ENCODE peak calls at places on chromosome 22, in seven cellular contexts. One of them, this sample, is unnamed.

GRCh38 chr22:46274381-46274780 is 6.6 kb downstream of the TTC38 start:
- DNase-seq in pancreas: no peak
- DNase-seq in AG04449: no peak
- DNase-seq in AG10803: no peak
- DNase-seq in left ventricle myocardium inferior: no peak
- DNase-seq in epithelial cell of esophagus: no peak
- DNase-seq in transverse colon: no peak
- DNase-seq in this sample: no peak

GRCh38 chr22:43288378-43288777 is 54.8 kb downstream of the SCUBE1 start:
- DNase-seq in pancreas: no peak
- DNase-seq in AG04449: no peak
- DNase-seq in AG10803: no peak
- DNase-seq in left ventricle myocardium inferior: no peak
- DNase-seq in epithelial cell of esophagus: no peak
- DNase-seq in transverse colon: no peak
- DNase-seq in this sample: no peak

GRCh38 chr22:32558681-32559355 is 84.2 kb downstream of the FBXO7 start:
- DNase-seq in pancreas: no peak
- DNase-seq in AG04449: no peak
- DNase-seq in AG10803: peak
- DNase-seq in left ventricle myocardium inferior: peak
- DNase-seq in epithelial cell of esophagus: peak
- DNase-seq in transverse colon: peak
- DNase-seq in this sample: peak

GRCh38 chr22:47172771-47173534 is 410.5 kb downstream of the TBC1D22A start:
- DNase-seq in pancreas: no peak
- DNase-seq in AG04449: no peak
- DNase-seq in AG10803: no peak
- DNase-seq in left ventricle myocardium inferior: no peak
- DNase-seq in epithelial cell of esophagus: no peak
- DNase-seq in transverse colon: peak
- DNase-seq in this sample: no peak

GRCh38 chr22:49323751-49324415 is 503.8 kb downstream of the BRD1 start:
- DNase-seq in pancreas: no peak
- DNase-seq in AG04449: no peak
- DNase-seq in AG10803: no peak
- DNase-seq in left ventricle myocardium inferior: no peak
- DNase-seq in epithelial cell of esophagus: no peak
- DNase-seq in transverse colon: no peak
- DNase-seq in this sample: no peak

GRCh38 chr22:27918351-27919221 is 470 bp downstream of the PITPNB start:
- DNase-seq in pancreas: peak
- DNase-seq in AG04449: no peak
- DNase-seq in AG10803: peak
- DNase-seq in left ventricle myocardium inferior: peak
- DNase-seq in epithelial cell of esophagus: peak
- DNase-seq in transverse colon: peak
- DNase-seq in this sample: peak

GRCh38 chr22:32904044-32904443 is 102.5 kb downstream of the TIMP3 start:
- DNase-seq in pancreas: no peak
- DNase-seq in AG04449: no peak
- DNase-seq in AG10803: peak
- DNase-seq in left ventricle myocardium inferior: no peak
- DNase-seq in epithelial cell of esophagus: peak
- DNase-seq in transverse colon: peak
- DNase-seq in this sample: no peak

GRCh38 chr22:19406281-19406811 is 25.2 kb downstream of the HIRA start:
- DNase-seq in pancreas: no peak
- DNase-seq in AG04449: no peak
- DNase-seq in AG10803: no peak
- DNase-seq in left ventricle myocardium inferior: no peak
- DNase-seq in epithelial cell of esophagus: no peak
- DNase-seq in transverse colon: no peak
- DNase-seq in this sample: no peak

GRCh38 chr22:46031965-46032851 is 55.2 kb upstream of the WNT7B start:
- DNase-seq in pancreas: peak
- DNase-seq in AG04449: no peak
- DNase-seq in AG10803: no peak
- DNase-seq in left ventricle myocardium inferior: peak
- DNase-seq in epithelial cell of esophagus: no peak
- DNase-seq in transverse colon: no peak
- DNase-seq in this sample: no peak

GRCh38 chr22:29070490-29070889 is 2.3 kb upstream of the KREMEN1 start:
- DNase-seq in pancreas: no peak
- DNase-seq in AG04449: no peak
- DNase-seq in AG10803: no peak
- DNase-seq in left ventricle myocardium inferior: no peak
- DNase-seq in epithelial cell of esophagus: no peak
- DNase-seq in transverse colon: no peak
- DNase-seq in this sample: no peak
- H3K4me3 ChIP-seq in pancreas: no peak
- H3K4me3 ChIP-seq in AG04449: no peak
- H3K4me3 ChIP-seq in AG10803: no peak
- H3K4me3 ChIP-seq in left ventricle myocardium inferior: no peak
- H3K4me3 ChIP-seq in epithelial cell of esophagus: no peak
- H3K4me3 ChIP-seq in transverse colon: no peak
- H3K4me3 ChIP-seq in this sample: no peak

DNA sequence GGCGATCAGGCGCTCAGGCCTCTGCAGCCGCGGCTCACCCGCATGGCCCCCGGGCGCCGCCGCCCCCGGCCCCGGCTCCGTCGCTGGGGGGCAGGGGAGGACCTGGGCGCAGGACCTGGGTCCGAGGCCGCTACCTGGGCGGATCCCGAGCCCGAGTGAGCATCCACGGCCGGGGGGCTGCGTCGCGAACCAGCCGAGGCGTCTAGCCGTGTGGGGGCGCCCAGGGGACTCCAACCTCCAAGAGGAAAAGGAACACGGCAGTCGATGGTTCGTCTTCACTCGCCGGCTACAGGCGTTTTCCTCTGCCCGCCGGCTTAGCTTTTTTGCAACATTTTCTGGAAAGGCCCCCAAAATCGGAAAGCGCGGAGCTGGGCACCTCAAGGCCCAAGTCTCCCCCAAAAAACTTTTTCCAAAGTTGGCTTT is 698 bp downstream of the PDGFB start:
- DNase-seq in pancreas: no peak
- DNase-seq in AG04449: no peak
- DNase-seq in AG10803: no peak
- DNase-seq in left ventricle myocardium inferior: no peak
- DNase-seq in epithelial cell of esophagus: peak
- DNase-seq in transverse colon: no peak
- DNase-seq in this sample: no peak
- TF ChIP-seq CTCF in pancreas: no peak
- TF ChIP-seq CTCF in AG04449: no peak
- TF ChIP-seq CTCF in AG10803: no peak
- TF ChIP-seq CTCF in left ventricle myocardium inferior: no peak
- TF ChIP-seq CTCF in epithelial cell of esophagus: no peak
- TF ChIP-seq CTCF in transverse colon: no peak
- TF ChIP-seq CTCF in this sample: no peak

GRCh38 chr22:39556970-39557811 is 13.4 kb upstream of the CACNA1I start:
- DNase-seq in pancreas: no peak
- DNase-seq in AG04449: no peak
- DNase-seq in AG10803: no peak
- DNase-seq in left ventricle myocardium inferior: no peak
- DNase-seq in epithelial cell of esophagus: peak
- DNase-seq in transverse colon: no peak
- DNase-seq in this sample: peak
- H3K4me3 ChIP-seq in pancreas: no peak
- H3K4me3 ChIP-seq in AG04449: no peak
- H3K4me3 ChIP-seq in AG10803: no peak
- H3K4me3 ChIP-seq in left ventricle myocardium inferior: peak
- H3K4me3 ChIP-seq in epithelial cell of esophagus: no peak
- H3K4me3 ChIP-seq in transverse colon: peak
- H3K4me3 ChIP-seq in this sample: no peak

DNA sequence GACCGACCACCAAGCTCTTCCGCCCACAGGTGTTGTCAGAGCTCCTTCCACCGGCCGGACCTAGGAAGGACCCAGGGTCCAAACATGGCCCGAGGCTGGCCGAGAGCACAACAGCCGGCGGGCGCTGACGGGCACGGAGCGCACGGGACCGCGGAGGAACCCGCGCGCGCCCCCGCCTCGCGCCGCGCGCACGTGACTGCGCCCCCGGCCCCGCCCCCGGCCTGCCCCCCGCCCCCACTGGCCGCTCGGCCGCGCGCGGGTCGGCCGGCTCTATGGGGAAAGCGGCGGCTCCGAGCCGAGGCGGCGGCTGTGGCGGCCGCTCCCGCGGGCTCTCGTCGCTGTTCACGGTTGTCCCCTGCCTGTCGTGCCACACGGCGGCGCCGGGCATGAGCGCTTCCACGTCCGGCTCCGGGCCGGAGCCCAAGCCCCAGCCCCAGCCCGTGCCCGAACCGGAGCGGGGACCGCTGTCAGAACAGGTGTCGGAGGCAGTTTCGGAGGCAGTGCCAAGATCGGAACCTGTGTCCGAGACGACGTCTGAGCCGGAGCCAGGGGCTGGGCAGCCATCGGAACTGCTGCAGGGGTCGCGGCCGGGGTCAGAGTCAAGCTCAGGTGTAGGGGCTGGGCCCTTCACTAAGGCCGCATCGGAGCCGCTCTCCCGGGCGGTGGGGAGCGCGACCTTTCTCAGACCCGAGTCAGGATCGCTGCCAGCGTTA is at the start of gene OSBP2:
- DNase-seq in pancreas: peak
- DNase-seq in AG04449: no peak
- DNase-seq in AG10803: no peak
- DNase-seq in left ventricle myocardium inferior: peak
- DNase-seq in epithelial cell of esophagus: peak
- DNase-seq in transverse colon: peak
- DNase-seq in this sample: peak
- TF ChIP-seq CTCF in pancreas: no peak
- TF ChIP-seq CTCF in AG04449: no peak
- TF ChIP-seq CTCF in AG10803: peak
- TF ChIP-seq CTCF in left ventricle myocardium inferior: peak
- TF ChIP-seq CTCF in epithelial cell of esophagus: no peak
- TF ChIP-seq CTCF in transverse colon: no peak
- TF ChIP-seq CTCF in this sample: no peak

GRCh38 chr22:42243802-42244060 is 26.7 kb downstream of the TCF20 start:
- DNase-seq in pancreas: no peak
- DNase-seq in AG04449: no peak
- DNase-seq in AG10803: no peak
- DNase-seq in left ventricle myocardium inferior: no peak
- DNase-seq in epithelial cell of esophagus: no peak
- DNase-seq in transverse colon: no peak
- DNase-seq in this sample: no peak
- H3K4me3 ChIP-seq in pancreas: no peak
- H3K4me3 ChIP-seq in AG04449: no peak
- H3K4me3 ChIP-seq in AG10803: no peak
- H3K4me3 ChIP-seq in left ventricle myocardium inferior: no peak
- H3K4me3 ChIP-seq in epithelial cell of esophagus: no peak
- H3K4me3 ChIP-seq in transverse colon: no peak
- H3K4me3 ChIP-seq in this sample: no peak

GRCh38 chr22:44668190-44668885 is 33.7 kb upstream of the PRR5 start:
- DNase-seq in pancreas: no peak
- DNase-seq in AG04449: no peak
- DNase-seq in AG10803: no peak
- DNase-seq in left ventricle myocardium inferior: no peak
- DNase-seq in epithelial cell of esophagus: no peak
- DNase-seq in transverse colon: no peak
- DNase-seq in this sample: no peak
- TF ChIP-seq CTCF in pancreas: no peak
- TF ChIP-seq CTCF in AG04449: no peak
- TF ChIP-seq CTCF in AG10803: no peak
- TF ChIP-seq CTCF in left ventricle myocardium inferior: no peak
- TF ChIP-seq CTCF in epithelial cell of esophagus: no peak
- TF ChIP-seq CTCF in transverse colon: no peak
- TF ChIP-seq CTCF in this sample: no peak

GRCh38 chr22:20920881-20921203 is 3.6 kb downstream of the CRKL start:
- DNase-seq in pancreas: no peak
- DNase-seq in AG04449: no peak
- DNase-seq in AG10803: no peak
- DNase-seq in left ventricle myocardium inferior: no peak
- DNase-seq in epithelial cell of esophagus: no peak
- DNase-seq in transverse colon: no peak
- DNase-seq in this sample: no peak
- H3K4me3 ChIP-seq in pancreas: peak
- H3K4me3 ChIP-seq in AG04449: peak
- H3K4me3 ChIP-seq in AG10803: peak
- H3K4me3 ChIP-seq in left ventricle myocardium inferior: peak
- H3K4me3 ChIP-seq in epithelial cell of esophagus: peak
- H3K4me3 ChIP-seq in transverse colon: peak
- H3K4me3 ChIP-seq in this sample: peak

GRCh38 chr22:50733521-50734342 is 4.3 kb upstream of the ACR start:
- DNase-seq in pancreas: peak
- DNase-seq in AG04449: no peak
- DNase-seq in AG10803: peak
- DNase-seq in left ventricle myocardium inferior: peak
- DNase-seq in epithelial cell of esophagus: no peak
- DNase-seq in transverse colon: peak
- DNase-seq in this sample: peak
- TF ChIP-seq CTCF in pancreas: no peak
- TF ChIP-seq CTCF in AG04449: peak
- TF ChIP-seq CTCF in AG10803: peak
- TF ChIP-seq CTCF in left ventricle myocardium inferior: no peak
- TF ChIP-seq CTCF in epithelial cell of esophagus: no peak
- TF ChIP-seq CTCF in transverse colon: no peak
- TF ChIP-seq CTCF in this sample: no peak

DNA sequence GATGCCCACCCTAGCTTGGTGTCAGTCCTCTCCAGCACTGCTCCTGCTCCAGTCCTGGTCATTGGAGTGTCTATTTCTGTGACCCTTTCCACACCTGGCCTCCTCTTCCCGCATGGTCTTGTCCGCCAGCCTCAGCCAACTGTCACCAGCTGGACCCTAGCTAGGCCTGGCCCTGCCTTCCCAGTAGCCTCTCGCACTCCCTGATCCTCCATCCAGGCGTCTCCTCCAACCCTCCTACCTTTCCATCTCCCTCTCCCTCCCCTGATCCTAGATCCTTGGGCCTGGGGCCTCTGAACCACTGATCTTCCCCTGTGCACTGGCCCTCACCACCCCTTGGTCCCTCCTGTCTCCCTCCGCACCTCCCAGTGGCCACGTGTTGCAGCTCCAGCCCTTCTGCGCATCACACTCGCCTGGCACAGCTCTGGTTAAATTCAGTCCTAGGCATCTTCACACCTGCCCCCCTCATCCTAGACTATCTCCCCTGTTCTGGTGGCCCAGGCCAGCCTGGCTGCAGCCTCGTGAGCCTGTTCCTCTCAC is 9.9 kb downstream of the SYNGR1 start:
- DNase-seq in pancreas: no peak
- DNase-seq in AG04449: no peak
- DNase-seq in AG10803: no peak
- DNase-seq in left ventricle myocardium inferior: no peak
- DNase-seq in epithelial cell of esophagus: no peak
- DNase-seq in transverse colon: no peak
- DNase-seq in this sample: no peak
- H3K4me3 ChIP-seq in pancreas: no peak
- H3K4me3 ChIP-seq in AG04449: no peak
- H3K4me3 ChIP-seq in AG10803: no peak
- H3K4me3 ChIP-seq in left ventricle myocardium inferior: no peak
- H3K4me3 ChIP-seq in epithelial cell of esophagus: no peak
- H3K4me3 ChIP-seq in transverse colon: no peak
- H3K4me3 ChIP-seq in this sample: no peak